ENCODE peak calls at places on chromosome 19, in ten cellular contexts. K is NCI-H446; P is hippocampal formation; X is stimulated activated CD8-positive, alpha-beta memory T cell treated with anti-CD3 and anti-CD28 coated beads, Interleukin-2, amount 100 ng/mL, for 48 hours; H is fibroblast of the conjunctiva; S is T-helper 2 cell; C is NCI-H1694; D is C1 segment of cervical spinal cord; I is MV-4-11; A is astrocyte. J is an unnamed sample.

GRCh38 chr19:397321-397720 is 11.6 kb downstream of the C2CD4C start:
- DNase-seq in K (no peak), P (no peak), X (no peak), H (no peak), S (no peak), C (no peak), D (no peak), I (no peak), A (no peak), J (no peak)

GRCh38 chr19:4089400-4089908 is 22.8 kb upstream of the ZBTB7A start:
- DNase-seq in K (no peak), P (no peak), X (peak; percentile 61), H (no peak), S (peak; percentile 78), C (no peak), D (no peak), I (peak; percentile 91), A (no peak), J (no peak)

GRCh38 chr19:38395381-38396127 is 7.1 kb downstream of the SPRED3 start:
- DNase-seq in K (no peak), P (no peak), X (no peak), H (no peak), S (peak; percentile 87), C (no peak), D (no peak), I (no peak), A (no peak), J (no peak)

GRCh38 chr19:19471682-19472081 is 43.7 kb downstream of the TSSK6 start:
- DNase-seq in K (no peak), P (no peak), X (no peak), H (no peak), S (no peak), C (no peak), D (no peak), I (no peak), A (no peak), J (no peak)

GRCh38 chr19:44640518-44640917 is 3.2 kb upstream of the PVR start:
- DNase-seq in K (no peak), P (no peak), X (no peak), H (no peak), S (no peak), C (no peak), D (no peak), I (peak; percentile 33), A (peak; percentile 39), J (peak; percentile 33)

GRCh38 chr19:47004012-47004465 is 15.6 kb upstream of the NPAS1 start:
- DNase-seq in K (no peak), P (no peak), X (no peak), H (no peak), S (no peak), C (no peak), D (no peak), I (no peak), A (no peak), J (no peak)

GRCh38 chr19:9431475-9431874 is 3.9 kb downstream of the ZNF266 start:
- DNase-seq in K (no peak), P (no peak), X (no peak), H (no peak), S (peak; percentile 34), C (no peak), D (no peak), I (no peak), A (no peak), J (no peak)

GRCh38 chr19:55497777-55498176 is 9.5 kb downstream of the SSC5D start:
- DNase-seq in K (no peak), P (no peak), X (no peak), H (no peak), S (no peak), C (no peak), D (no peak), I (no peak), A (no peak), J (no peak)

GRCh38 chr19:53892981-53893325 is 11.0 kb downstream of the PRKCG start:
- DNase-seq in K (no peak), P (no peak), X (no peak), H (no peak), S (no peak), C (no peak), D (no peak), I (no peak), A (no peak), J (no peak)

GRCh38 chr19:54172764-54173699 is at the start of gene TMC4:
- DNase-seq in K (no peak), P (no peak), X (no peak), H (no peak), S (no peak), C (no peak), D (no peak), I (peak; percentile 19), A (no peak), J (peak; percentile 47)

GRCh38 chr19:7729831-7730285 is 2.1 kb downstream of the CLEC4G start:
- DNase-seq in K (no peak), P (no peak), X (no peak), H (no peak), S (no peak), C (no peak), D (no peak), I (no peak), A (no peak), J (no peak)

GRCh38 chr19:42450314-42450934 is 7.7 kb upstream of the CXCL17 start:
- DNase-seq in K (peak; percentile 85), P (peak; percentile 69), X (peak; percentile 53), H (peak; percentile 85), S (peak; percentile 96), C (peak; percentile 72), D (no peak), I (peak; percentile 68), A (peak; percentile 63), J (peak; percentile 77)

GRCh38 chr19:56400485-56400884 is 3.6 kb upstream of the ZNF583 start:
- DNase-seq in K (no peak), P (no peak), X (no peak), H (no peak), S (no peak), C (no peak), D (no peak), I (peak; percentile 21), A (no peak), J (no peak)

GRCh38 chr19:2888739-2889224 is 11.9 kb upstream of the ZNF57 start:
- DNase-seq in K (no peak), P (no peak), X (no peak), H (no peak), S (peak; percentile 36), C (no peak), D (no peak), I (no peak), A (no peak), J (no peak)

GRCh38 chr19:18340990-18341868 is 831 bp downstream of the PGPEP1 start:
- DNase-seq in K (peak; percentile 55), P (no peak), X (peak; percentile 57), H (no peak), S (peak; percentile 80), C (peak; percentile 10), D (no peak), I (peak; percentile 72), A (peak; percentile 22), J (peak; percentile 79)

GRCh38 chr19:51333836-51334460 is 8.0 kb downstream of the VSIG10L start:
- DNase-seq in K (peak; percentile 80), P (no peak), X (no peak), H (no peak), S (no peak), C (no peak), D (no peak), I (no peak), A (no peak), J (no peak)

GRCh38 chr19:32017341-32017948 is 328.0 kb upstream of the ZNF507 start:
- DNase-seq in K (no peak), P (no peak), X (no peak), H (no peak), S (no peak), C (no peak), D (no peak), I (peak; percentile 28), A (peak; percentile 71), J (peak; percentile 40)

GRCh38 chr19:4896372-4896771 is 6.3 kb downstream of the ARRDC5 start:
- DNase-seq in K (no peak), P (no peak), X (no peak), H (no peak), S (no peak), C (no peak), D (no peak), I (peak; percentile 33), A (peak; percentile 12), J (peak; percentile 57)

GRCh38 chr19:46271488-46272197 is 25.2 kb upstream of the HIF3A start:
- DNase-seq in K (no peak), P (no peak), X (no peak), H (no peak), S (no peak), C (no peak), D (no peak), I (no peak), A (peak; percentile 99), J (peak; percentile 88)

GRCh38 chr19:37333457-37333856 is 37.4 kb upstream of the ZNF527 start:
- DNase-seq in K (no peak), P (no peak), X (no peak), H (no peak), S (no peak), C (no peak), D (no peak), I (no peak), A (peak; percentile 13), J (peak; percentile 26)

GRCh38 chr19:14479985-14480694 is 5.0 kb upstream of the PTGER1 start:
- DNase-seq in K (no peak), P (no peak), X (peak; percentile 69), H (no peak), S (peak; percentile 67), C (no peak), D (no peak), I (peak; percentile 24), A (no peak), J (no peak)

J was measured in A172.